ENCODE peak calls at places on chromosomes 1 and 21, in five cellular contexts. One of them, this sample, is unnamed. For H3K4me1 and H3K27me3, the result is how much of the 10 kb centered on the place peaks cover.

GRCh38 chr1:3515272-3515671 is 60.8 kb downstream of the ARHGEF16 start:
- DNase-seq in body of pancreas: no peak
- DNase-seq in pancreas: no peak
- DNase-seq in GM23248: no peak
- DNase-seq in gastrocnemius medialis: no peak
- DNase-seq in this sample: no peak

GRCh38 chr1:45552309-45552708 is 1.7 kb downstream of the AKR1A1 start:
- DNase-seq in body of pancreas: peak
- DNase-seq in GM23248: no peak
- DNase-seq in pancreas: peak
- DNase-seq in gastrocnemius medialis: no peak
- DNase-seq in this sample: no peak

GRCh38 chr1:206608108-206608698 is 4.1 kb downstream of the EIF2D start:
- DNase-seq in body of pancreas: peak
- DNase-seq in gastrocnemius medialis: no peak
- DNase-seq in GM23248: peak
- DNase-seq in pancreas: no peak
- DNase-seq in this sample: no peak

GRCh38 chr1:148264374-148265276 is 112.5 kb upstream of the NBPF11 start:
- DNase-seq in GM23248: peak
- DNase-seq in body of pancreas: no peak
- DNase-seq in pancreas: no peak
- DNase-seq in gastrocnemius medialis: no peak
- DNase-seq in this sample: no peak

GRCh38 chr1:109929170-109929569 is 18.5 kb downstream of the CSF1 start:
- DNase-seq in GM23248: no peak
- DNase-seq in pancreas: no peak
- DNase-seq in gastrocnemius medialis: no peak
- DNase-seq in body of pancreas: no peak
- DNase-seq in this sample: no peak

GRCh38 chr21:41043008-41043407 is 125.0 kb upstream of the BACE2 start:
- DNase-seq in pancreas: no peak
- DNase-seq in GM23248: no peak
- DNase-seq in gastrocnemius medialis: no peak
- DNase-seq in body of pancreas: no peak
- DNase-seq in this sample: no peak

GRCh38 chr1:101756411-101756810 is 240.3 kb downstream of the OLFM3 start:
- DNase-seq in body of pancreas: no peak
- DNase-seq in pancreas: no peak
- DNase-seq in GM23248: no peak
- DNase-seq in gastrocnemius medialis: no peak
- DNase-seq in this sample: no peak

GRCh38 chr21:35617491-35617890 is 442.8 kb downstream of the SETD4 start:
- DNase-seq in pancreas: no peak
- DNase-seq in GM23248: no peak
- DNase-seq in body of pancreas: no peak
- DNase-seq in gastrocnemius medialis: no peak
- DNase-seq in this sample: no peak

GRCh38 chr1:199747984-199748383 is 279.5 kb upstream of the NR5A2 start:
- DNase-seq in body of pancreas: no peak
- DNase-seq in pancreas: no peak
- DNase-seq in gastrocnemius medialis: peak
- DNase-seq in GM23248: no peak
- DNase-seq in this sample: no peak

GRCh38 chr1:9596419-9597123 is 7.9 kb downstream of the TMEM201 start:
- DNase-seq in GM23248: peak
- DNase-seq in body of pancreas: no peak
- DNase-seq in pancreas: no peak
- DNase-seq in gastrocnemius medialis: no peak
- DNase-seq in this sample: no peak

GRCh38 chr1:198780376-198780775 is 141.5 kb downstream of the PTPRC start:
- DNase-seq in pancreas: no peak
- DNase-seq in GM23248: no peak
- DNase-seq in body of pancreas: no peak
- DNase-seq in gastrocnemius medialis: no peak
- DNase-seq in this sample: no peak

GRCh38 chr1:246178902-246179301 is 328.2 kb downstream of the SMYD3 start:
- DNase-seq in gastrocnemius medialis: no peak
- DNase-seq in body of pancreas: no peak
- DNase-seq in pancreas: no peak
- DNase-seq in GM23248: no peak
- DNase-seq in this sample: no peak

GRCh38 chr1:3928622-3929021 is 28.6 kb upstream of the C1orf174 start:
- DNase-seq in gastrocnemius medialis: no peak
- DNase-seq in GM23248: no peak
- DNase-seq in body of pancreas: no peak
- DNase-seq in pancreas: no peak
- DNase-seq in this sample: no peak

GRCh38 chr1:205907794-205908193 is 35.5 kb downstream of the SLC26A9 start:
- DNase-seq in body of pancreas: peak
- DNase-seq in pancreas: no peak
- DNase-seq in gastrocnemius medialis: no peak
- DNase-seq in GM23248: peak
- DNase-seq in this sample: no peak

GRCh38 chr1:82464362-82464931 is 663.7 kb downstream of the ADGRL2 start:
- DNase-seq in body of pancreas: peak
- DNase-seq in GM23248: no peak
- DNase-seq in pancreas: peak
- DNase-seq in gastrocnemius medialis: no peak
- DNase-seq in this sample: no peak

GRCh38 chr1:152188673-152189591 is 29.9 kb upstream of the RPTN start:
- DNase-seq in body of pancreas: peak
- DNase-seq in pancreas: peak
- DNase-seq in GM23248: peak
- DNase-seq in gastrocnemius medialis: peak
- DNase-seq in this sample: peak

GRCh38 chr1:158916085-158916484 is 15.3 kb upstream of the PYHIN1 start:
- DNase-seq in GM23248: no peak
- DNase-seq in gastrocnemius medialis: no peak
- DNase-seq in pancreas: no peak
- DNase-seq in body of pancreas: no peak
- DNase-seq in this sample: no peak

GRCh38 chr1:155989992-155990325 is 11.6 kb upstream of the ARHGEF2 start:
- DNase-seq in GM23248: no peak
- DNase-seq in body of pancreas: peak
- DNase-seq in gastrocnemius medialis: no peak
- DNase-seq in pancreas: no peak
- DNase-seq in this sample: no peak

GRCh38 chr1:177278626-177279390 is 108.0 kb downstream of the BRINP2 start:
- DNase-seq in pancreas: no peak
- DNase-seq in gastrocnemius medialis: no peak
- DNase-seq in body of pancreas: no peak
- DNase-seq in GM23248: peak
- DNase-seq in this sample: peak

GRCh38 chr1:247448107-247448778 is 9.7 kb downstream of the OR2B11 start:
- DNase-seq in body of pancreas: peak
- DNase-seq in pancreas: peak
- DNase-seq in gastrocnemius medialis: peak
- DNase-seq in GM23248: peak
- DNase-seq in this sample: peak

GRCh38 chr1:47834326-47834725 is 162.9 kb downstream of the TRABD2B start:
- DNase-seq in pancreas: no peak
- DNase-seq in body of pancreas: no peak
- DNase-seq in gastrocnemius medialis: no peak
- DNase-seq in GM23248: no peak
- DNase-seq in this sample: no peak

GRCh38 chr1:99554727-99555126 is 91.2 kb upstream of the PALMD start:
- DNase-seq in body of pancreas: no peak
- DNase-seq in GM23248: no peak
- DNase-seq in gastrocnemius medialis: no peak
- DNase-seq in pancreas: no peak
- DNase-seq in this sample: no peak

GRCh38 chr1:112807117-112807516 is 92.0 kb upstream of the PPM1J start:
- DNase-seq in body of pancreas: no peak
- DNase-seq in gastrocnemius medialis: no peak
- DNase-seq in pancreas: no peak
- DNase-seq in GM23248: no peak
- DNase-seq in this sample: no peak

GRCh38 chr1:232385221-232385620 is 244.7 kb downstream of the SIPA1L2 start:
- DNase-seq in pancreas: no peak
- DNase-seq in gastrocnemius medialis: no peak
- DNase-seq in body of pancreas: no peak
- DNase-seq in GM23248: peak
- DNase-seq in this sample: no peak

GRCh38 chr1:198212675-198213074 is 55.9 kb downstream of the NEK7 start:
- DNase-seq in GM23248: peak
- DNase-seq in gastrocnemius medialis: no peak
- DNase-seq in body of pancreas: no peak
- DNase-seq in pancreas: no peak
- DNase-seq in this sample: no peak

GRCh38 chr1:202134645-202135172 is 9.8 kb downstream of the ARL8A start:
- DNase-seq in gastrocnemius medialis: no peak
- DNase-seq in GM23248: no peak
- DNase-seq in body of pancreas: peak
- DNase-seq in pancreas: peak
- DNase-seq in this sample: no peak

GRCh38 chr1:3651011-3651938 is 1.0 kb upstream of the TP73 start:
- DNase-seq in pancreas: no peak
- DNase-seq in gastrocnemius medialis: no peak
- DNase-seq in GM23248: peak
- DNase-seq in body of pancreas: no peak
- DNase-seq in this sample: no peak

GRCh38 chr1:195768377-195768776 is 839.9 kb downstream of the KCNT2 start:
- DNase-seq in pancreas: no peak
- DNase-seq in body of pancreas: no peak
- DNase-seq in gastrocnemius medialis: no peak
- DNase-seq in GM23248: no peak
- DNase-seq in this sample: no peak

GRCh38 chr1:171753685-171754380 is 12.0 kb upstream of the VAMP4 start:
- DNase-seq in pancreas: no peak
- DNase-seq in body of pancreas: no peak
- DNase-seq in GM23248: no peak
- DNase-seq in gastrocnemius medialis: no peak
- DNase-seq in this sample: no peak

GRCh38 chr1:171754971-171755370 is 13.1 kb upstream of the VAMP4 start:
- DNase-seq in gastrocnemius medialis: no peak
- DNase-seq in pancreas: no peak
- DNase-seq in GM23248: no peak
- DNase-seq in body of pancreas: no peak
- DNase-seq in this sample: no peak

GRCh38 chr1:171754381-171754705 is 12.5 kb upstream of the VAMP4 start:
- DNase-seq in pancreas: no peak
- DNase-seq in body of pancreas: no peak
- DNase-seq in gastrocnemius medialis: no peak
- DNase-seq in GM23248: peak
- DNase-seq in this sample: no peak

GRCh38 chr1:171758011-171758410 is 16.1 kb upstream of the VAMP4 start:
- DNase-seq in GM23248: no peak
- DNase-seq in body of pancreas: no peak
- DNase-seq in pancreas: no peak
- DNase-seq in gastrocnemius medialis: no peak
- DNase-seq in this sample: no peak

GRCh38 chr1:171756856-171757255 is 15.0 kb upstream of the VAMP4 start:
- DNase-seq in pancreas: no peak
- DNase-seq in body of pancreas: no peak
- DNase-seq in gastrocnemius medialis: no peak
- DNase-seq in GM23248: no peak
- DNase-seq in this sample: no peak
- H3K4me1 ChIP-seq in pancreas: under half
- H3K4me1 ChIP-seq in body of pancreas: under half
- H3K4me1 ChIP-seq in gastrocnemius medialis: under half
- H3K4me1 ChIP-seq in GM23248: under half
- H3K4me1 ChIP-seq in this sample: under half

GRCh38 chr1:2169200-2169836 is 25.3 kb downstream of the FAAP20 start:
- DNase-seq in GM23248: no peak
- DNase-seq in pancreas: no peak
- DNase-seq in gastrocnemius medialis: no peak
- DNase-seq in body of pancreas: no peak
- DNase-seq in this sample: no peak
- H3K27me3 ChIP-seq in GM23248: under half
- H3K27me3 ChIP-seq in pancreas: under half
- H3K27me3 ChIP-seq in gastrocnemius medialis: under half
- H3K27me3 ChIP-seq in body of pancreas: under half
- H3K27me3 ChIP-seq in this sample: under half

GRCh38 chr1:226688852-226689251 is 50.2 kb downstream of the ITPKB start:
- DNase-seq in body of pancreas: no peak
- DNase-seq in GM23248: no peak
- DNase-seq in gastrocnemius medialis: no peak
- DNase-seq in pancreas: no peak
- DNase-seq in this sample: no peak

GRCh38 chr1:226688056-226688748 is 50.9 kb downstream of the ITPKB start:
- DNase-seq in GM23248: no peak
- DNase-seq in gastrocnemius medialis: no peak
- DNase-seq in pancreas: no peak
- DNase-seq in body of pancreas: no peak
- DNase-seq in this sample: no peak

GRCh38 chr1:226685196-226685820 is 53.8 kb downstream of the ITPKB start:
- DNase-seq in GM23248: no peak
- DNase-seq in body of pancreas: no peak
- DNase-seq in pancreas: no peak
- DNase-seq in gastrocnemius medialis: no peak
- DNase-seq in this sample: no peak

GRCh38 chr1:226687476-226687875 is 51.6 kb downstream of the ITPKB start:
- DNase-seq in gastrocnemius medialis: no peak
- DNase-seq in GM23248: no peak
- DNase-seq in pancreas: no peak
- DNase-seq in body of pancreas: peak
- DNase-seq in this sample: no peak

DNA sequence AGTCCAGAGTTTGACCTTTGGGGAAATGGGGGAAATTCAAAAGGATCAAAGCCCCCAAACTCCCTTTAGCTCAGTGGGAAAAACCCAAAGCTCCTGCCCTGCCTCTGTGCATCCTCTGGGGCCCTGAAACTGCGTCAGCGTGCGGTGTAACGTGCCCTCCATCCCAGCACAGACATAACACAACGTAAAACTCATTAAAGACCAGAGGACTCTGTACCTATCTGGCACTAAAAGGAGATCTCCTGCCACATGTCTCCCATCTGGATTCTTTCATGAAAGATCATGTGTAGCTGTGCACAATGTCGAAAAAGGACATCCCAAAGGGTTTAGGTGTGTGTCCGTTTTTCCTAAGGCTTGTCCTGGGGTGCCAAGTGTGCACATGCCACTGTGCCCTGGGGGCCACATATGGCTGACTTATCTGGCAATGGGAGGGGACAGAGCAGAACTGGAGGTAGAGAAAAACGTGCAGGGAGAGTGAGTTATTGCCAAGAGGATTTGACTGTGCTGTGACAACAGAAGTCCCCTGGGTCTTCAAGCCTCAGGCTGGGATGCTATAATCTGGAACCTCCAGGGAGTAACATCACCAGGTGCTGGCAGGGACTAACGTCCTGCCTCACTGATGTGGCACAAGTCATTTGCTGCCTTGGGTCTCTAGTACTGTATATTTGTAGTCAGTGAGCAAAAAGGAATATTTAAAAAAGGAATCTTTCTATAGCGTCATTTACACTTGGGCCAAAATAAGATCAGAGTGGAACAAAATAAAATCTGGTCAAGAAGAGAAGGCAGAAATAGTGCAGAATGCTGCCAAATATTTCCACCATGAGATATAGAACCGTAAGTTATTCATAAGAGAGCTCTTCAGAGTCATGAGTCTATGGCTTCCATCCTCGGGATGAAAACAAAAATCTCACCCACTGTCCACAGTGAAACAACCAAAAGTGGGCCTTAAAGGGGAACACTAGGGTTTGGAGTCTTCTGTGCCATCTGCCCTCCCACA is 52.3 kb downstream of the ITPKB start:
- DNase-seq in gastrocnemius medialis: no peak
- DNase-seq in body of pancreas: no peak
- DNase-seq in pancreas: no peak
- DNase-seq in GM23248: no peak
- DNase-seq in this sample: no peak
- H3K4me3 ChIP-seq in gastrocnemius medialis: no peak
- H3K4me3 ChIP-seq in body of pancreas: no peak
- H3K4me3 ChIP-seq in pancreas: no peak
- H3K4me3 ChIP-seq in GM23248: no peak
- H3K4me3 ChIP-seq in this sample: no peak

GRCh38 chr1:180563013-180563827 is 4.5 kb downstream of the OVAAL start:
- DNase-seq in pancreas: no peak
- DNase-seq in GM23248: peak
- DNase-seq in gastrocnemius medialis: no peak
- DNase-seq in body of pancreas: no peak
- DNase-seq in this sample: no peak
- H3K4me1 ChIP-seq in pancreas: under half
- H3K4me1 ChIP-seq in GM23248: under half
- H3K4me1 ChIP-seq in gastrocnemius medialis: under half
- H3K4me1 ChIP-seq in body of pancreas: under half
- H3K4me1 ChIP-seq in this sample: under half

This sample was measured in psoas muscle.